ENCODE peak calls at places on chromosome 12, in five cellular contexts. R, S, K, T and F are unnamed samples.

GRCh38 chr12:49706351-49707126 is 666 bp downstream of the FMNL3 start:
- DNase-seq in T (no peak), K (peak; percentile 41), S (no peak), R (peak; percentile 40), F (no peak)

GRCh38 chr12:50555471-50555885 is 50.7 kb downstream of the DIP2B start:
- DNase-seq in K (no peak), T (no peak), R (no peak), S (no peak), F (no peak)

GRCh38 chr12:116395381-116395780 is 117.9 kb upstream of the MED13L start:
- DNase-seq in S (no peak), R (peak; percentile 35), K (no peak), T (no peak), F (no peak)

GRCh38 chr12:57883700-57884099 is 37.2 kb upstream of the CTDSP2 start:
- DNase-seq in K (no peak), R (no peak), S (no peak), T (no peak), F (no peak)

GRCh38 chr12:33026791-33027190 is 130.2 kb upstream of the PKP2 start:
- DNase-seq in T (no peak), K (no peak), S (no peak), R (no peak), F (no peak)

GRCh38 chr12:41683023-41683422 is 461.7 kb downstream of the GXYLT1 start:
- DNase-seq in R (no peak), K (no peak), S (no peak), T (no peak), F (no peak)

GRCh38 chr12:30748150-30748549 is 6.6 kb downstream of the CAPRIN2 start:
- DNase-seq in R (no peak), T (no peak), K (no peak), S (no peak), F (no peak)

GRCh38 chr12:79934309-79935020 is 432 bp downstream of the PPP1R12A start:
- DNase-seq in S (no peak), T (peak; percentile 61), K (peak; percentile 40), R (peak; percentile 31), F (peak; percentile 25)

GRCh38 chr12:91620949-91621348 is 438.3 kb upstream of the DCN start:
- DNase-seq in T (no peak), R (peak; percentile 17), K (no peak), S (no peak), F (no peak)

GRCh38 chr12:112906712-112907414 is at the start of gene OAS1:
- DNase-seq in S (peak; percentile 68), T (peak; percentile 28), K (no peak), R (peak; percentile 48), F (peak; percentile 76)

GRCh38 chr12:25051583-25052190 is 102.8 kb upstream of the BCAT1 start:
- DNase-seq in R (no peak), S (peak; percentile 44), T (no peak), K (no peak), F (peak; percentile 55)

GRCh38 chr12:19273482-19274330 is 144.2 kb downstream of the PLEKHA5 start:
- DNase-seq in S (no peak), R (peak; percentile 97), K (no peak), T (peak; percentile 67), F (no peak)

GRCh38 chr12:65300067-65300466 is 21.6 kb downstream of the MSRB3 start:
- DNase-seq in S (no peak), K (no peak), T (no peak), R (no peak), F (no peak)

GRCh38 chr12:52217223-52217622 is 15.8 kb upstream of the KRT7 start:
- DNase-seq in S (no peak), T (peak; percentile 41), R (no peak), K (no peak), F (no peak)

GRCh38 chr12:5343711-5344110 is 88.2 kb upstream of the NTF3 start:
- DNase-seq in T (no peak), S (no peak), K (no peak), R (no peak), F (no peak)

GRCh38 chr12:107436376-107436775 is 249.2 kb upstream of the PWP1 start:
- DNase-seq in K (no peak), S (no peak), R (peak; percentile 68), T (no peak), F (no peak)

GRCh38 chr12:71746983-71747611 is 7.6 kb upstream of the RAB21 start:
- DNase-seq in T (peak; percentile 23), K (peak; percentile 26), R (peak; percentile 80), S (peak; percentile 53), F (peak; percentile 49)

GRCh38 chr12:24888813-24889212 is 60.1 kb downstream of the BCAT1 start:
- DNase-seq in K (no peak), T (no peak), R (no peak), S (no peak), F (no peak)

GRCh38 chr12:3622732-3623690 is 129.9 kb downstream of the CRACR2A start:
- DNase-seq in K (no peak), R (no peak), S (peak; percentile 34), T (no peak), F (peak; percentile 38)

GRCh38 chr12:131065279-131065678 is 111.6 kb downstream of the ADGRD1 start:
- DNase-seq in T (no peak), S (no peak), K (no peak), R (no peak), F (no peak)

GRCh38 chr12:61414470-61414869 is 845.7 kb upstream of the USP15 start:
- DNase-seq in K (no peak), T (no peak), R (no peak), S (no peak), F (no peak)

GRCh38 chr12:2053675-2054070 is 886 bp downstream of the CACNA1C start:
- DNase-seq in S (no peak), K (no peak), R (no peak), T (peak; percentile 65), F (no peak)

GRCh38 chr12:105467710-105468366 is 137.3 kb downstream of the C12orf75 start:
- DNase-seq in K (no peak), R (peak; percentile 60), S (no peak), T (no peak), F (no peak)

GRCh38 chr12:115204957-115205754 is 521.2 kb upstream of the TBX3 start:
- DNase-seq in S (no peak), T (no peak), R (peak; percentile 63), K (no peak), F (no peak)

GRCh38 chr12:63319936-63320633 is 169.1 kb upstream of the AVPR1A start:
- DNase-seq in T (no peak), K (no peak), R (no peak), S (no peak), F (no peak)

GRCh38 chr12:113056631-113057488 is at the start of gene DTX1:
- DNase-seq in R (no peak), K (no peak), S (peak; percentile 62), T (no peak), F (peak; percentile 31)

GRCh38 chr12:21607701-21608100 is 3.1 kb upstream of the GYS2 start:
- DNase-seq in S (no peak), T (no peak), K (no peak), R (peak; percentile 65), F (no peak)

GRCh38 chr12:116370004-116370404 is 92.5 kb upstream of the MED13L start:
- DNase-seq in R (peak; percentile 77), K (no peak), S (no peak), T (no peak), F (no peak)

GRCh38 chr12:5038781-5039311 is 4.8 kb upstream of the KCNA5 start:
- DNase-seq in S (no peak), T (no peak), K (no peak), R (no peak), F (no peak)

GRCh38 chr12:7188557-7189397 is 709 bp upstream of the PEX5 start:
- DNase-seq in T (peak; percentile 71), S (peak; percentile 50), K (peak; percentile 53), R (peak; percentile 82), F (peak; percentile 52)

GRCh38 chr12:6684609-6685008 is 4.6 kb downstream of the ZNF384 start:
- DNase-seq in T (no peak), K (peak; percentile 32), R (peak; percentile 40), S (peak; percentile 55), F (no peak)

GRCh38 chr12:104049278-104050257 is at the start of gene GLT8D2:
- DNase-seq in K (peak; percentile 34), T (peak; percentile 71), S (no peak), R (peak; percentile 73), F (no peak)

GRCh38 chr12:25959069-25959961 is 833 bp downstream of the RASSF8 start:
- DNase-seq in T (peak; percentile 78), S (no peak), K (peak; percentile 24), R (peak; percentile 88), F (peak; percentile 40)

GRCh38 chr12:123801573-123802178 is 39.6 kb downstream of the DNAH10 start:
- DNase-seq in R (peak; percentile 42), S (peak; percentile 30), K (no peak), T (no peak), F (peak; percentile 38)

GRCh38 chr12:80862606-80863005 is 75.1 kb downstream of the LIN7A start:
- DNase-seq in T (no peak), R (peak; percentile 34), K (no peak), S (no peak), F (no peak)

GRCh38 chr12:130640496-130640895 is 75.6 kb downstream of the RIMBP2 start:
- DNase-seq in T (no peak), K (no peak), R (no peak), S (no peak), F (no peak)

GRCh38 chr12:23352670-23353069 is 596.8 kb downstream of the SOX5 start:
- DNase-seq in T (no peak), S (no peak), K (no peak), R (no peak), F (no peak)

GRCh38 chr12:55940065-55940732 is 9.2 kb downstream of the DGKA start:
- DNase-seq in R (peak; percentile 90), T (peak; percentile 87), S (peak; percentile 84), K (peak; percentile 87), F (peak; percentile 86)
- TF ChIP-seq CTCF in R (peak; percentile 96), T (peak; percentile 86), S (peak; percentile 88), K (peak; percentile 93), F (peak; percentile 89)

GRCh38 chr12:93047118-93047517 is 118.0 kb upstream of the EEA1 start:
- DNase-seq in K (no peak), T (no peak), R (no peak), S (no peak), F (no peak)
- TF ChIP-seq CTCF in K (no peak), T (no peak), R (no peak), S (no peak), F (no peak)

GRCh38 chr12:102480401-102480800 is at the start of gene IGF1:
- DNase-seq in K (no peak), R (peak; percentile 78), T (no peak), S (no peak), F (no peak)
- TF ChIP-seq CTCF in K (no peak), R (peak; percentile 32), T (no peak), S (peak; percentile 28), F (peak; percentile 22)

GRCh38 chr12:122421815-122422737 is at the start of gene CLIP1:
- DNase-seq in R (peak; percentile 67), S (peak; percentile 77), T (peak; percentile 60), K (peak; percentile 61), F (peak; percentile 74)
- TF ChIP-seq CTCF in R (peak; percentile 24), S (peak; percentile 71), T (peak; percentile 45), K (peak; percentile 51), F (peak; percentile 72)